ENCODE peak calls at places on chromosomes 2 and 18, in five cellular contexts. W is mesenchymal stem cell, K is neuronal stem cell, E is H9, M is H1. B is an unnamed sample.

GRCh38 chr2:36369163-36369562 is 13.6 kb downstream of the CRIM1 start:
- DNase-seq in E (no peak), W (no peak), M (no peak), K (no peak), B (no peak)

GRCh38 chr2:145068509-145068908 is 548.6 kb upstream of the ZEB2 start:
- DNase-seq in W (peak), K (no peak), M (no peak), E (no peak), B (no peak)

GRCh38 chr2:18473241-18473841 is 87.1 kb downstream of the RDH14 start:
- DNase-seq in K (no peak), M (no peak), E (no peak), W (peak), B (no peak)

GRCh38 chr2:218970916-218971315 is 11.4 kb downstream of the CDK5R2 start:
- DNase-seq in M (no peak), K (no peak), E (no peak), W (no peak), B (no peak)

GRCh38 chr2:11797846-11798245 is 51.4 kb downstream of the LPIN1 start:
- DNase-seq in M (no peak), W (no peak), E (no peak), K (no peak), B (no peak)

GRCh38 chr18:24658302-24658701 is 197.9 kb downstream of the HRH4 start:
- DNase-seq in E (no peak), W (no peak), M (no peak), K (no peak), B (no peak)

GRCh38 chr2:112149866-112150435 is 11.8 kb downstream of the FBLN7 start:
- DNase-seq in W (no peak), K (no peak), E (no peak), M (no peak), B (peak)

GRCh38 chr2:217412721-217413120 is 552.9 kb upstream of the TNP1 start:
- DNase-seq in M (no peak), W (peak), K (no peak), E (no peak), B (no peak)

GRCh38 chr2:164456599-164456998 is 164.7 kb downstream of the GRB14 start:
- DNase-seq in E (no peak), W (no peak), K (no peak), M (no peak), B (no peak)

GRCh38 chr2:206164261-206164862 is 4.7 kb downstream of the EEF1B2 start:
- DNase-seq in E (no peak), M (no peak), W (peak), K (peak), B (peak)

GRCh38 chr2:196284033-196284844 is 112.9 kb upstream of the STK17B start:
- DNase-seq in E (no peak), M (no peak), K (no peak), W (no peak), B (peak)

DNA sequence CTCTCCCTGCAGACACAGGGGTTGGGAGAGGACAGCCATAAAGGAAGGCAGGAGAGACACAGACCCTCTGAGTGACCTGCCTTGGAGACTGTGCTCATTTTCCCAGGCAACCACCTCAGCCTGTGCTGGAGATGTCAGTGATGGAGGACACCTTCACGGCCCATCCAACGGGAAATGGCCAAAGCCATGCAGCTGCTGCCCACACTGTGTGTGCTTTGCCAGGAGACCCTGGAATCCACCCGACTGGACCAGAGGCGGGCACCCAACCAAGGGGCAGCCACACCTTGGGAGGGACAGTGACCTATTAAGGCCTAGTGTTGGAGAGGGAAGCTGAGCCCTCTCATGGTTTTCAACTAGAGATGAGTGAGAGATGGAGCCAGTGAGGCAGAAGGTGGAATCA is 192.5 kb downstream of the SMAD2 start:
- DNase-seq in W (no peak), K (no peak), E (no peak), M (no peak), B (no peak)
- H2BK12ac ChIP-seq in W (no peak), K (no peak), E (no peak), M (no peak), B (no peak)

GRCh38 chr18:77119851-77120491 is 12.6 kb downstream of the MBP start:
- DNase-seq in E (no peak), K (no peak), M (no peak), W (no peak), B (no peak)
- H2AFZ ChIP-seq in E (no peak), K (no peak), M (no peak), W (no peak), B (no peak)

GRCh38 chr2:26682155-26682554 is 10.4 kb upstream of the KCNK3 start:
- DNase-seq in E (no peak), K (no peak), M (no peak), W (peak), B (peak)

GRCh38 chr2:26681656-26682055 is 10.9 kb upstream of the KCNK3 start:
- DNase-seq in M (no peak), E (no peak), K (no peak), W (no peak), B (no peak)

GRCh38 chr2:26685943-26686839 is 6.3 kb upstream of the KCNK3 start:
- DNase-seq in W (peak), M (no peak), K (no peak), E (no peak), B (no peak)

GRCh38 chr2:26685312-26685711 is 7.2 kb upstream of the KCNK3 start:
- DNase-seq in K (no peak), E (no peak), W (no peak), M (no peak), B (no peak)

GRCh38 chr2:26683583-26683982 is 8.9 kb upstream of the KCNK3 start:
- DNase-seq in K (no peak), W (no peak), M (no peak), E (no peak), B (no peak)
- H2BK12ac ChIP-seq in K (no peak), W (no peak), M (peak), E (no peak), B (no peak)

DNA sequence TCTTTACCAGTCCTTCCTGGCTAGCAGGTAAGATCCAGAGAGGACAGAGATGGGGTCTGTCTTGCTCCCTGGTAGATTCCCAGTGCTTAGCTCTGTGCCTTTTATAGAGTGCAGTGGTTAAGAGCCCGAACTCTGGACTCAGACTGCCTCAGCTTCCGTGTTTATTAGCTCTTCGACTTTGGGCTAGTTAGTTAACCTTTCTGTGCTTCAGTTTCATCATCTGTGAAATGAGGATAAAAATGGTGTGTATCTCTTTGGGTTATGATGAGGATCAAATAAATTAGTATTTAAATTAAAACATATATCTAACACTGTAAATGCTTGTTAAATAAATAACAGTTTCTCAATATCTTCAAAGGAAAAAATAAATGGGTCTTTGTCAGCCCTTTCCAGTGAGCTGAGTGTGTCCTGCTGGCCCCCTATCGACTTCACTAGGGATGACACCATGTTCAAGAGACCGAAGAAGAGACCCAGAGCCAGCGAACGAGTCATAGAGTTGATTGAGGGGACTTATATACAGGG is 38.2 kb downstream of the CERS6 start:
- DNase-seq in K (no peak), E (peak), W (no peak), M (no peak), B (no peak)
- H2AFZ ChIP-seq in K (no peak), E (no peak), W (no peak), M (no peak), B (no peak)

DNA sequence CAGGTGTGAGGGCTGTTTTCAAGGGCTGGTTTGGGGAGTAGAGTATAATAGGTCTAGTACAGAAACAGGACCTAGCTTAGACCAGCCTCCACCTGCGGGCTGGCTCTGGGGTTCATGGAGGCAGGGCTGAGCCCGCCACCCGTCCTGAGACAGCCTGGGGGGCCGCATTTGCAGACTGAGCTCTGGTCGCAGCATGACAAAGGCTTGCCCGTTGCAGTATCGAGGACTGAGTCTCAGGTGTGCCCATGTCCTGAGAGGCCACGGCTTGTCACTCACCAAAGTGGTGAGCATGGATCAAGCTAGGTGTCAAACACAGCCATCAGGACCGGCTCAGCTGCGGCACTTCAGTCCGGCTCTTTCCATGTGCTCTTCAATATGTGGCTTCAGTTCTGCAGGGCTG is 144.7 kb downstream of the KLHL29 start:
- DNase-seq in M (no peak), W (no peak), E (no peak), K (no peak), B (no peak)
- H2BK12ac ChIP-seq in M (peak), W (no peak), E (no peak), K (peak), B (no peak)

GRCh38 chr2:102063948-102064678 is 72.4 kb downstream of the IL1R2 start:
- DNase-seq in E (peak), M (no peak), W (peak), K (peak), B (peak)
- H2AFZ ChIP-seq in E (no peak), M (peak), W (no peak), K (no peak), B (peak)

DNA sequence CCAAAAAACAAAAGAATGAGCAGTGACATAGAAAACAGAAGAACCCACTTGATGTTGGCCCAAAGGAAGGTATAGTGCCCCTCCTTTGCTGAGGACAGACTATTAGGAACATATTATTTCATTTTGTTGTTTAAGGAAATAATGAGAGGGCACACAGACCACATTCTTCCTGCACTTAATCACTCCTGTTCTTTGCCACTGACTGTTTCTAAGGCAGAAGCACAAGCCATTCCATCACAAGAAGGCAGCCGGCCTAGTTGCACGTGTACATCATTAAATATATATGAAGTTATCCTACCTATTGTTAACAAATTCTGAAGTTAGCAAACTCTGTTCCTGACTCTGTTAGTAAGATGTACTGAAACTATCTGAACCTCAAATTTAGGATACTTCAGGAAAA is 110.0 kb downstream of the LNPK start:
- DNase-seq in E (no peak), W (no peak), K (no peak), M (no peak), B (no peak)
- H2BK12ac ChIP-seq in E (no peak), W (no peak), K (no peak), M (no peak), B (no peak)

GRCh38 chr2:172080641-172081230 is 4.6 kb upstream of the DLX1 start:
- DNase-seq in M (no peak), W (no peak), K (no peak), E (no peak), B (no peak)

GRCh38 chr2:172081248-172082022 is 3.9 kb upstream of the DLX1 start:
- DNase-seq in E (peak), M (no peak), W (no peak), K (peak), B (no peak)

GRCh38 chr2:172079838-172080640 is 5.3 kb upstream of the DLX1 start:
- DNase-seq in E (no peak), M (no peak), W (peak), K (no peak), B (no peak)

GRCh38 chr2:172082105-172082943 is 3.0 kb upstream of the DLX1 start:
- DNase-seq in K (peak), M (no peak), W (no peak), E (no peak), B (no peak)

DNA sequence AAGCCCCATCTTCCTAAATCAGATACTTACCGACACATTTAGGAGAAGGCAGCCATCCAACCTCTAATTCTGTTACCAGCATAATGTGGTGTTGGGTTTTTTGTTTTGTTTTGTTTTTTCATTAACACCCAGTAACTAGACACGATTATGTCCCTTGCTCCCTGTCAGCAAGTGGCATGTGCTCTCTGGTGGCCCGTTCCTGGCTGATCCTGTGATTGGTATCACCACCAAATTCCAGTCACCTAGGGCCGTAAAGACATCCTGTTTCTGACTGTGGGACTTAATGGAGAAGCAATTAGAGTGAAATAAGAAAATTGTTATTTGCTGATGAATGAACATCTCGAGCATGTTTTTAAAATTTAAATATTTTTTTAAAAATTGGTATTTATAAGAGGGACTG is 5.9 kb upstream of the DLX1 start:
- DNase-seq in W (no peak), K (no peak), M (no peak), E (no peak), B (no peak)
- H2AFZ ChIP-seq in W (no peak), K (no peak), M (no peak), E (no peak), B (no peak)

GRCh38 chr2:227192491-227192890 is 28.1 kb downstream of the COL4A3 start:
- DNase-seq in K (no peak), M (no peak), E (no peak), W (no peak), B (no peak)

GRCh38 chr2:227186751-227187150 is 22.3 kb downstream of the COL4A3 start:
- DNase-seq in K (no peak), W (no peak), M (no peak), E (no peak), B (no peak)

GRCh38 chr2:227194219-227194618 is 29.8 kb downstream of the COL4A3 start:
- DNase-seq in M (no peak), E (no peak), K (no peak), W (no peak), B (no peak)

GRCh38 chr2:227188292-227188691 is 23.9 kb downstream of the COL4A3 start:
- DNase-seq in M (no peak), K (no peak), E (no peak), W (peak), B (peak)

GRCh38 chr2:227191367-227191766 is 26.9 kb downstream of the COL4A3 start:
- DNase-seq in E (peak), M (peak), K (no peak), W (no peak), B (no peak)
- H2BK12ac ChIP-seq in E (no peak), M (no peak), K (no peak), W (no peak), B (no peak)

DNA sequence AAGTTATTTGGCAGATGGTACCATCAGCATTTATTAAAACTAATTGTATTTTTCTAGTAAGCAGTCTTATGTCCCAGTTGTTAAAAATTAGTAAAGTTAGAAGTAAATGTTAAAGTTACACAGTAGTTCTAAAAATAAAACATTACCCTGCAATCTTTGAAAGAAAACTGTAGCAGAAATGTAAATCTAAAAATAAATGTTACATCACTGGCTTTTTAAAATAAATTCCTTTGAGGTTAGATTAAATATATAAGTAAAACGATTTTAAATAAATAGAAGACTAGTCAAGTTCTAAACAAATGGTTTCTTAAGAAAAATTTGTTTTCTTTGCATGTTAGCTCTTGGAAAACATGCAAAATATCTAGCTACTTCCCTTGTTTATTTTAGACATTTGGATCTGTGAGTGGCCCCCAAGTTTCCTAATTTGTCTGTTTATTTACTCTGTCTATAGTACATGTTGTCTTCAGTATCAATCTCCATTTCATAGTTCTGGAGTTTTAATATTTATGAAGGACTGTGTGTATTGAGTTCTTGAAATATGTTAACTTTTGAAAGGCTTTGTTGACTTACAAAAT is 58.2 kb downstream of the GLS start:
- DNase-seq in M (no peak), W (peak), K (no peak), E (no peak), B (no peak)
- H2AFZ ChIP-seq in M (no peak), W (no peak), K (no peak), E (no peak), B (no peak)